ENCODE peak calls at places on chromosomes 7 and 10, in five cellular contexts. One of them, this sample, is unnamed.

GRCh38 chr10:11655839-11656238 is 44.4 kb upstream of the USP6NL start:
- DNase-seq in suprapubic skin: no peak
- DNase-seq in Panc1: no peak
- DNase-seq in transverse colon: no peak
- DNase-seq in HCT116: no peak
- DNase-seq in this sample: no peak

GRCh38 chr10:778626-779330 is 89.3 kb upstream of the DIP2C start:
- DNase-seq in transverse colon: no peak
- DNase-seq in Panc1: no peak
- DNase-seq in suprapubic skin: peak; percentile 53
- DNase-seq in HCT116: no peak
- DNase-seq in this sample: no peak

GRCh38 chr7:44735403-44736165 is 13.1 kb upstream of the ZMIZ2 start:
- DNase-seq in transverse colon: no peak
- DNase-seq in HCT116: peak; percentile 93
- DNase-seq in Panc1: peak; percentile 98
- DNase-seq in suprapubic skin: no peak
- DNase-seq in this sample: no peak

GRCh38 chr10:29880856-29881255 is 178.5 kb downstream of the JCAD start:
- DNase-seq in Panc1: no peak
- DNase-seq in suprapubic skin: no peak
- DNase-seq in HCT116: no peak
- DNase-seq in transverse colon: no peak
- DNase-seq in this sample: no peak

GRCh38 chr7:2661096-2661449 is 26.9 kb upstream of the AMZ1 start:
- DNase-seq in HCT116: no peak
- DNase-seq in Panc1: no peak
- DNase-seq in suprapubic skin: no peak
- DNase-seq in transverse colon: no peak
- DNase-seq in this sample: no peak

GRCh38 chr7:387132-388022 is 97.4 kb downstream of the FOXL3 start:
- DNase-seq in transverse colon: peak; percentile 5
- DNase-seq in suprapubic skin: peak; percentile 52
- DNase-seq in Panc1: no peak
- DNase-seq in HCT116: no peak
- DNase-seq in this sample: no peak

GRCh38 chr10:35426657-35427056 is 90.3 kb downstream of the CCNY start:
- DNase-seq in suprapubic skin: no peak
- DNase-seq in Panc1: no peak
- DNase-seq in HCT116: no peak
- DNase-seq in transverse colon: no peak
- DNase-seq in this sample: no peak

GRCh38 chr7:39184387-39184786 is 206.7 kb downstream of the POU6F2 start:
- DNase-seq in Panc1: no peak
- DNase-seq in transverse colon: no peak
- DNase-seq in HCT116: no peak
- DNase-seq in suprapubic skin: no peak
- DNase-seq in this sample: no peak

GRCh38 chr7:155371331-155371883 is 73.7 kb downstream of the INSIG1 start:
- DNase-seq in transverse colon: no peak
- DNase-seq in Panc1: no peak
- DNase-seq in HCT116: no peak
- DNase-seq in suprapubic skin: no peak
- DNase-seq in this sample: no peak

GRCh38 chr10:125048101-125048864 is 106.4 kb downstream of the ZRANB1 start:
- DNase-seq in suprapubic skin: peak; percentile 90
- DNase-seq in transverse colon: peak; percentile 89
- DNase-seq in HCT116: peak; percentile 88
- DNase-seq in Panc1: peak; percentile 57
- DNase-seq in this sample: peak; percentile 81

GRCh38 chr7:36277247-36277542 is 112.5 kb upstream of the ANLN start:
- DNase-seq in transverse colon: no peak
- DNase-seq in Panc1: no peak
- DNase-seq in HCT116: no peak
- DNase-seq in suprapubic skin: no peak
- DNase-seq in this sample: no peak

GRCh38 chr7:44936322-44936721 is 42.5 kb downstream of the MYO1G start:
- DNase-seq in HCT116: no peak
- DNase-seq in suprapubic skin: no peak
- DNase-seq in Panc1: no peak
- DNase-seq in transverse colon: no peak
- DNase-seq in this sample: no peak

DNA sequence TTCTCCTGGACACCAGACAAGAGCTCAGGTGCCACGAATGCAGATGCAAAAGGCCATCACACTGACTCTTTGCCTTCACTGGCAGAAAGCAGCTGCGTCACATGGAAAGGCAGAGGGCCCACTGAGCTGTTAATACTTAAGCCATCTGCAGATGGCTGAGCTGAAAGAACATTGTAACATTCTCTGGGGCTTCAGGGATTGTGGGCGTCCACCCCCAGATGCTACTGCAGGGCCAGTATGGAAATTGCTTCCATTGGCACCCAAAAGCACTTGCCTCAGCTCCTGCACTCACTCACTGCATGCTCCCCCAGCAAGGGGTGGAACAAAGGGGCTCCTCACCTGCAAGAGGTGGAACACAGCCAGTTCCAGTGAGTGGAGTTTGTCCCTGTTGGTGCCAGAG is 1264.6 kb downstream of the REEP3 start:
- DNase-seq in transverse colon: no peak
- DNase-seq in suprapubic skin: no peak
- DNase-seq in HCT116: no peak
- DNase-seq in Panc1: no peak
- DNase-seq in this sample: no peak
- TF ChIP-seq POLR2AphosphoS5 in transverse colon: no peak
- TF ChIP-seq POLR2AphosphoS5 in suprapubic skin: no peak
- TF ChIP-seq POLR2AphosphoS5 in HCT116: no peak
- TF ChIP-seq POLR2AphosphoS5 in Panc1: no peak
- TF ChIP-seq POLR2AphosphoS5 in this sample: no peak

GRCh38 chr10:100496567-100496966 is 23.1 kb downstream of the SEC31B start:
- DNase-seq in suprapubic skin: no peak
- DNase-seq in HCT116: no peak
- DNase-seq in transverse colon: no peak
- DNase-seq in Panc1: no peak
- DNase-seq in this sample: no peak
- H3K27ac ChIP-seq in suprapubic skin: no peak overlapping the region
- H3K27ac ChIP-seq in HCT116: no peak overlapping the region
- H3K27ac ChIP-seq in transverse colon: no peak overlapping the region
- H3K27ac ChIP-seq in Panc1: no peak overlapping the region
- H3K27ac ChIP-seq in this sample: no peak overlapping the region

DNA sequence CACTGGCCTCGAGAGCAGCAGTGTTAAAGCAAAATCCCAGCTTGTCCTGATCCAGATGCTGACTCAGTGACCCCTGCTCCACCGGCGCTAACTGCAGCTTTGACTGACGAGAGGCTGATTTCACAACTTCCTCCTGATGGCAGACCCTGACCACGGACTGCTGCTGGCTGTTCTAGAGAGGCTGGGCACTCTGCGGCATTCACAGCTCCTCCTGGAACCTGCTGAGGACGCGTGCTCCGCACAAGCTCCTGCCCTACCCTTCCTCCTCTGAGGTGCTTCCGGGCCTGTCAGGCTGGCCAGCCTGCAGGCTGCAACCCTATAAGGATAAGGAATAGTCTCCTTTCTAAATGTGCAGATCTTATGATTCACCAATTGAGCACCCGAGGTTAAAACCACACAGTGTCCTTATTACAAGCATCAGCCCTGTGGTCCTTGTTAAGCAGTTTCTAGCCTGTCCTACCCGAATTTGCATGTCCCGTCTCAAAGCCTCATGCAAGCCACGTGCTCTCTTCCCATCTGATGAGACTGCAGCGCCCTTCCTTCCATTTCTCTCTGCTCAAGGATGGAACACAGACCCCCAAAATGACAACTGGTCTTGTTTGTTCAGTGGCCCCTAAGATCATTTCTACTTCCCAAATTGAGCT is 35.5 kb upstream of the NCAPG2 start:
- DNase-seq in HCT116: no peak
- DNase-seq in transverse colon: peak; percentile 17
- DNase-seq in suprapubic skin: no peak
- DNase-seq in Panc1: no peak
- DNase-seq in this sample: no peak
- TF ChIP-seq POLR2AphosphoS5 in HCT116: no peak
- TF ChIP-seq POLR2AphosphoS5 in transverse colon: no peak
- TF ChIP-seq POLR2AphosphoS5 in suprapubic skin: no peak
- TF ChIP-seq POLR2AphosphoS5 in Panc1: no peak
- TF ChIP-seq POLR2AphosphoS5 in this sample: peak; percentile 42

DNA sequence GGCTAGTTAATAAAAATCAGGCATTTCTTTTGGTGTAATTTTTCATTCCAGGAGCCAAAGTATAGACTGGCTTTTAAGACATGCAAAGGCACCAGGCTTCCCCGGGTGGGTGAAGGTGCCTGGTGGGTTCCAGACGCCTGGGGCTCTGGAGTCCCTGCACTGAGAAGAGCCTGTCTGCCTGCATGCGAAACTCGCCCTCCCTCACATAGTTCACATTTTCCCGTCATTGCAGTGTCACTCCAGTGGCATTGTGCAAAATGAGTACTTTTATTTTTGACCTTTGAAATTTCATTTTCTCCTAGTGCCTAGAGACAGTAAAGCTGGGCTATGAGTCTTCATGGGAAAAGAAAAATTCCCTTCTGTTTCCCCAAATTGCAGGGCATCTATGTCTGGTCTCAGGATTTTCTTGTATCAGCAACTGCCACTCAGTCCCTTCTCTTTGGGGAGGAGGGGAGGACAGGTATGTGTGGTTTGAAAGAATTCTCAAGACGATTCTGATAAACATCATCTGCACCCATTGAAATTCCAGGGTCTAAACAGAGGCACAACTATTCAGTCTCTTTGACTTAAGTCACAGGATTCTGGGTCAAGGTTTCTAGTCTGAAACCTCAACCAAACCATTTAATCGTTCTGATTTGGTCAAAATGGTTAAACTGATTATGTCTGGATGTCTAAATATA is 107.7 kb downstream of the CYP26A1 start:
- DNase-seq in transverse colon: no peak
- DNase-seq in Panc1: no peak
- DNase-seq in HCT116: no peak
- DNase-seq in suprapubic skin: no peak
- DNase-seq in this sample: no peak
- H3K27ac ChIP-seq in transverse colon: no peak overlapping the region
- H3K27ac ChIP-seq in Panc1: no peak overlapping the region
- H3K27ac ChIP-seq in HCT116: no peak overlapping the region
- H3K27ac ChIP-seq in suprapubic skin: no peak overlapping the region
- H3K27ac ChIP-seq in this sample: no peak overlapping the region